ENCODE peak calls at places on chromosomes 5 and 9, in nine cellular contexts. I is skeletal muscle cell; R is NCI-H774; Q is CD8-positive, alpha-beta memory T cell; O is CD4-positive, alpha-beta memory T cell; G is thyroid gland; V is NCI-H345; T is AG10803; H is H7. D is an unnamed sample.

GRCh38 chr5:154786414-154786813 is 31.2 kb downstream of the LARP1 start:
- DNase-seq in I (no peak), R (no peak), Q (no peak), O (no peak), G (no peak), V (no peak), T (no peak), H (no peak), D (no peak)

GRCh38 chr5:2272039-2272438 is 389.3 kb upstream of the IRX4 start:
- DNase-seq in I (no peak), R (no peak), Q (no peak), O (no peak), G (no peak), V (no peak), T (no peak), H (no peak), D (no peak)

GRCh38 chr9:1721219-1721618 is 293.9 kb upstream of the SMARCA2 start:
- DNase-seq in I (no peak), R (no peak), Q (no peak), O (no peak), G (no peak), V (peak), T (no peak), H (no peak), D (no peak)

GRCh38 chr9:117718701-117719100 is 14.5 kb downstream of the TLR4 start:
- DNase-seq in I (no peak), R (no peak), Q (no peak), O (no peak), G (no peak), V (no peak), T (peak), H (no peak), D (no peak)

GRCh38 chr9:133160742-133161541 is 2.8 kb downstream of the GBGT1 start:
- DNase-seq in I (no peak), R (peak), Q (peak), O (peak), G (peak), V (peak), T (peak), H (peak), D (peak)

GRCh38 chr5:120767171-120767820 is 303.2 kb downstream of the PRR16 start:
- DNase-seq in I (peak), R (no peak), Q (no peak), O (no peak), G (no peak), V (no peak), T (peak), H (no peak), D (no peak)

GRCh38 chr5:164377746-164378145 is 872.3 kb downstream of the MAT2B start:
- DNase-seq in I (no peak), R (no peak), Q (no peak), O (no peak), G (no peak), V (no peak), T (no peak), H (no peak), D (no peak)

GRCh38 chr5:35785601-35786085 is 71.0 kb upstream of the IL7R start:
- DNase-seq in I (no peak), R (no peak), Q (no peak), O (no peak), G (no peak), V (no peak), T (no peak), H (no peak), D (no peak)

GRCh38 chr5:38527475-38527874 is 29.0 kb downstream of the LIFR start:
- DNase-seq in I (no peak), R (no peak), Q (no peak), O (no peak), G (no peak), V (no peak), T (no peak), H (no peak), D (no peak)

GRCh38 chr5:56200856-56201638 is 32.1 kb downstream of the ANKRD55 start:
- DNase-seq in I (no peak), R (peak), Q (no peak), O (peak), G (peak), V (peak), T (peak), H (peak), D (peak)

GRCh38 chr5:13664377-13664776 is 280.1 kb downstream of the DNAH5 start:
- DNase-seq in I (peak), R (no peak), Q (no peak), O (no peak), G (no peak), V (no peak), T (peak), H (no peak), D (no peak)

GRCh38 chr9:3898371-3899218 is 372.8 kb upstream of the RFX3 start:
- DNase-seq in I (no peak), R (no peak), Q (no peak), O (no peak), G (no peak), V (no peak), T (no peak), H (no peak), D (no peak)

GRCh38 chr9:115910899-115911298 is 242.7 kb upstream of the PAPPA start:
- DNase-seq in I (no peak), R (no peak), Q (no peak), O (no peak), G (no peak), V (no peak), T (no peak), H (no peak), D (no peak)

GRCh38 chr5:145189786-145190185 is 645.4 kb downstream of the PRELID2 start:
- DNase-seq in I (no peak), R (no peak), Q (no peak), O (no peak), G (no peak), V (no peak), T (no peak), H (no peak), D (no peak)

GRCh38 chr5:42306287-42306686 is 117.0 kb upstream of the GHR start:
- DNase-seq in I (no peak), R (no peak), Q (no peak), O (no peak), G (no peak), V (no peak), T (no peak), H (no peak), D (no peak)

GRCh38 chr9:134360897-134361296 is 34.6 kb downstream of the RXRA start:
- DNase-seq in I (no peak), R (no peak), Q (no peak), O (no peak), G (no peak), V (no peak), T (peak), H (no peak), D (no peak)

GRCh38 chr9:35603506-35603985 is 1.5 kb upstream of the TESK1 start:
- DNase-seq in I (peak), R (no peak), Q (no peak), O (no peak), G (peak), V (peak), T (peak), H (no peak), D (no peak)

GRCh38 chr5:8491254-8491653 is 622.3 kb downstream of the MTRR start:
- DNase-seq in I (no peak), R (no peak), Q (no peak), O (no peak), G (no peak), V (no peak), T (no peak), H (no peak), D (no peak)

GRCh38 chr9:104232781-104233341 is 138.8 kb downstream of the SMC2 start:
- DNase-seq in I (peak), R (no peak), Q (no peak), O (no peak), G (no peak), V (no peak), T (peak), H (no peak), D (no peak)

GRCh38 chr9:19577411-19577810 is 168.6 kb downstream of the ACER2 start:
- DNase-seq in I (no peak), R (no peak), Q (no peak), O (no peak), G (no peak), V (no peak), T (no peak), H (no peak), D (no peak)

GRCh38 chr5:34930527-34930844 is 1.1 kb downstream of the DNAJC21 start:
- DNase-seq in I (no peak), R (no peak), Q (no peak), O (no peak), G (no peak), V (no peak), T (peak), H (no peak), D (no peak)

D was measured in SHP77 treated with DMSO at 0.1 percent for 48 hours.